ENCODE peak calls at places on chromosomes 1 and 21, in five cellular contexts. E, F, J, Y and X are unnamed samples.

GRCh38 chr21:44734841-44735240 is 23.5 kb upstream of the TSPEAR start:
- DNase-seq in E (no peak), Y (peak), F (no peak), J (no peak), X (no peak)

GRCh38 chr1:93980320-93980744 is 71.1 kb upstream of the GCLM start:
- DNase-seq in J (no peak), E (no peak), F (no peak), Y (no peak), X (no peak)

GRCh38 chr21:41972511-41973205 is 18.8 kb upstream of the C2CD2 start:
- DNase-seq in Y (no peak), E (no peak), F (no peak), J (no peak), X (no peak)

GRCh38 chr1:89704014-89704413 is 71.1 kb downstream of the LRRC8C start:
- DNase-seq in E (no peak), F (no peak), J (no peak), Y (no peak), X (no peak)

GRCh38 chr21:33318087-33318486 is 6.7 kb upstream of the IFNAR1 start:
- DNase-seq in Y (no peak), F (no peak), J (no peak), E (no peak), X (no peak)

GRCh38 chr1:181392613-181393170 is 90.6 kb upstream of the CACNA1E start:
- DNase-seq in J (no peak), E (peak), F (no peak), Y (no peak), X (no peak)

GRCh38 chr21:17900990-17901385 is 81.8 kb upstream of the C21orf91 start:
- DNase-seq in E (no peak), F (no peak), Y (no peak), J (no peak), X (no peak)

GRCh38 chr1:32925360-32926142 is 24.4 kb upstream of the TMEM54 start:
- DNase-seq in F (peak), J (no peak), Y (no peak), E (no peak), X (no peak)

GRCh38 chr1:167722152-167722869 is 529 bp downstream of the MPZL1 start:
- DNase-seq in Y (peak), J (no peak), E (peak), F (peak), X (no peak)

GRCh38 chr21:17472592-17473271 is 40.1 kb upstream of the CXADR start:
- DNase-seq in Y (no peak), F (no peak), J (no peak), E (no peak), X (no peak)

GRCh38 chr1:175978926-175979325 is 228.2 kb downstream of the COP1 start:
- DNase-seq in E (no peak), Y (no peak), F (no peak), J (no peak), X (no peak)

GRCh38 chr21:30243691-30244090 is 27.8 kb upstream of the CLDN8 start:
- DNase-seq in E (no peak), F (no peak), J (no peak), Y (no peak), X (no peak)

GRCh38 chr1:15206418-15207030 is 40.5 kb upstream of the FHAD1 start:
- DNase-seq in F (no peak), J (no peak), E (peak), Y (peak), X (no peak)

GRCh38 chr1:34884961-34885360 is 25.4 kb upstream of the SMIM12 start:
- DNase-seq in J (no peak), Y (no peak), E (no peak), F (no peak), X (no peak)

GRCh38 chr1:60745444-60745843 is 336.9 kb upstream of the NFIA start:
- DNase-seq in F (no peak), Y (no peak), J (no peak), E (no peak), X (no peak)

GRCh38 chr1:161487483-161487827 is 17.8 kb upstream of the FCGR2A start:
- DNase-seq in F (peak), J (peak), E (peak), Y (peak), X (no peak)

GRCh38 chr1:94926915-94927404 is at the start of gene CNN3:
- DNase-seq in E (peak), J (peak), Y (peak), F (peak), X (peak)

GRCh38 chr1:77557053-77557452 is 125.4 kb downstream of the ZZZ3 start:
- DNase-seq in J (no peak), F (peak), E (no peak), Y (no peak), X (no peak)

GRCh38 chr1:203404546-203404945 is 53.6 kb upstream of the FMOD start:
- DNase-seq in E (no peak), Y (no peak), J (no peak), F (no peak), X (no peak)

GRCh38 chr1:35530946-35531345 is 26.3 kb downstream of the KIAA0319L start:
- DNase-seq in Y (no peak), J (no peak), E (no peak), F (no peak), X (no peak)

GRCh38 chr1:212234431-212235298 is 50.5 kb upstream of the PPP2R5A start:
- DNase-seq in F (peak), Y (no peak), J (peak), E (peak), X (no peak)

GRCh38 chr1:148367596-148367995 is 115.5 kb downstream of the PPIAL4G start:
- DNase-seq in Y (no peak), J (no peak), E (no peak), F (no peak), X (no peak)

GRCh38 chr1:85406081-85406480 is 58.9 kb downstream of the DDAH1 start:
- DNase-seq in F (no peak), J (no peak), E (no peak), Y (no peak), X (no peak)

GRCh38 chr1:85406887-85407593 is 57.9 kb downstream of the DDAH1 start:
- DNase-seq in Y (no peak), E (peak), F (peak), J (no peak), X (no peak)

GRCh38 chr1:85404393-85404792 is 60.6 kb downstream of the DDAH1 start:
- DNase-seq in J (no peak), E (no peak), F (no peak), Y (no peak), X (no peak)

GRCh38 chr1:85409516-85409915 is 55.4 kb downstream of the DDAH1 start:
- DNase-seq in Y (no peak), F (no peak), E (no peak), J (no peak), X (no peak)

GRCh38 chr1:85407978-85408377 is 57.0 kb downstream of the DDAH1 start:
- DNase-seq in Y (no peak), F (no peak), E (no peak), J (no peak), X (no peak)
- H3K27ac ChIP-seq in Y (peak), F (peak), E (no peak), J (peak), X (no peak)

DNA sequence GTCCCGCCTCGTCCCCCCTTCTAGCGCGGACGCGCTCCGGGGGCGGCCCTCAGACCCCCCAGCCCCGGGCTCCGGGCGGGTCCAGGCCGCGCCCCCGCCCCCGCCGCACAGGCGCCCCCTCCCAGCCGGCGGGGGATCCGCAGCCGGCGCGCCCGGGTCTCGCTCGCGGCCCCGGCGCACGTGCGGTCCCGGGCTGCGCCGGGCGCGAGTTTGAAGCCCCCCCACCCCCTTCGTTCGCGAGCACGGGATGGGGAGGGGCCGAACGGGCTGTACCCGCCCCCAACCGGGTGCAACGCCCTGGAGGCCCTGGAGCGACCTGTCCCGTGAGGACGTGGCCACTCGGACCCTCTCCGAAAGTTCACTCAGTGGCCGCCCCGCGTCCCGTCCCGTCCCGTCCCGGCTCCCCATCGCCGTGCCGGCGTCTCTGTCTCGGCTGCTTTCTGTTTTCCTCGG is 796 bp downstream of the PTPRF start:
- DNase-seq in J (no peak), Y (peak), F (peak), E (no peak), X (peak)
- H3K27ac ChIP-seq in J (no peak), Y (no peak), F (no peak), E (peak), X (peak)

GRCh38 chr1:86975993-86976392 is 61.6 kb downstream of the HS2ST1 start:
- DNase-seq in Y (no peak), F (no peak), E (no peak), J (no peak), X (no peak)
- H3K27ac ChIP-seq in Y (no peak), F (no peak), E (no peak), J (no peak), X (no peak)

GRCh38 chr1:62335656-62336055 is 16.4 kb upstream of the KANK4 start:
- DNase-seq in F (no peak), J (no peak), E (no peak), Y (no peak), X (no peak)

GRCh38 chr1:62336638-62337534 is 17.7 kb upstream of the KANK4 start:
- DNase-seq in J (no peak), Y (no peak), F (no peak), E (peak), X (no peak)

GRCh38 chr1:62341120-62341519 is 21.9 kb upstream of the KANK4 start:
- DNase-seq in J (no peak), E (no peak), Y (no peak), F (no peak), X (no peak)

GRCh38 chr1:62337535-62337784 is 18.2 kb upstream of the KANK4 start:
- DNase-seq in Y (no peak), J (no peak), F (no peak), E (no peak), X (no peak)

DNA sequence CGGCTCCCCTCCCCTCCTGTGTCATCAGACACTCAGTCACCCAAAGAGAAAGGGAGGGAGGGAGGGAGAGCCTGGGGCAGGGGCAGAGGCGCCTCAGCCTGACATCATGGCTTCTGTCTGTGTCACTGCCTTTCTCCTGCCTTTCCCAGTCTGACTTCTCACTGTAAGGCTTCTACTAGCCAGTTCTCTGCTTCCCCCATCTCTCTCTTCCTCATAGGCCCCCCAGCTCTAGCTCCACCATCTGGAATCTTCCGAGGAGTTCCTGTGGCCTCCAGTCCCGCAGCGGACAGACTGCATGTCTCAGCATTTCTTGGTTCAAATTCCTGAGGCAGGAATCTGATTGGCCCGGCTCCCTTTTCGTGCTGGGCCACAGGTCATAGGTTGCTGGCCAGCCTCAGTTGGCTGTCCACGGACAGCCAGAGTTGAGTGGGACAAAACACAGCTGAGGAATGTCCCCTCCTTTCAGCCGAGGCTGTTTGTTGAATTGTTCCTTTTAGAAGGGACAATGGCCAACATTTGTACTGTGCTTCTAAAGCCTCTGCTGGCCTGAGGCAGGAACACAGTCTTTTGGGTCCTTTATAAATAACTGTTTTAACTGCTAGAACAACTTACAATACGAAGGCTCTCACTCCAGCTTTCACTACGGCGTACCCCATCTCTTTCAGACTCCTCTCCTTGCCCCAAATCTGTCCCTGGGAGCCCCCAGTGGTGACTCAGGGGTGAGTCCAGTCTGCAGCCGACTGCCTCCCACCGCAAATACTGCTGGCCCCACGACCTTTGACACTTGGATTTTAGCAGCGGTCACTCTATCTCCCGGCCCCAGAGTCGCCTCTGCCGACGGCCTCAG is 18.8 kb upstream of the KANK4 start:
- DNase-seq in J (no peak), F (no peak), E (no peak), Y (no peak), X (no peak)
- H3K27ac ChIP-seq in J (peak), F (no peak), E (no peak), Y (no peak), X (peak)